ENCODE peak calls at places on chromosomes 16 and 17, in ten cellular contexts. Q is astrocyte of the hippocampus; F is epithelial cell of prostate; R is DMS153; Y is stimulated activated CD4-positive, alpha-beta T cell treated with anti-CD3 and anti-CD28 coated beads, Interleukin-2, amount 100 ng/mL, for 24 hours; A is KG1; O is B cell; M is type B pancreatic cell; W is left ventricle myocardium inferior; B is activated effector memory CD4-positive, alpha-beta T cell treated with Interleukin-2 at 50 U/mL for 16 hours. U is an unnamed sample.

GRCh38 chr16:88298882-88299745 is 83.6 kb upstream of the ZNF469 start:
- DNase-seq in M (no peak), Q (no peak), F (peak), Y (no peak), W (no peak), O (no peak), B (no peak), A (no peak), R (no peak), U (no peak)

GRCh38 chr16:11319529-11320146 is 25.6 kb upstream of the RMI2 start:
- DNase-seq in M (no peak), W (no peak), B (no peak), Y (no peak), Q (peak), F (no peak), R (no peak), O (no peak), A (no peak), U (no peak)

GRCh38 chr16:15653227-15653626 is 3.2 kb downstream of the NDE1 start:
- DNase-seq in W (peak), B (no peak), F (no peak), O (no peak), M (no peak), Q (peak), A (no peak), R (peak), Y (no peak), U (no peak)

GRCh38 chr17:47694818-47695663 is 1.1 kb downstream of the TBKBP1 start:
- DNase-seq in Q (peak), A (peak), W (peak), F (no peak), Y (peak), B (no peak), O (peak), M (no peak), R (no peak), U (no peak)

GRCh38 chr16:59324462-59324861 is 590.3 kb upstream of the GOT2 start:
- DNase-seq in Y (no peak), R (no peak), W (no peak), O (no peak), F (no peak), A (no peak), Q (peak), B (no peak), M (no peak), U (no peak)

GRCh38 chr17:75845058-75845711 is 981 bp upstream of the UNC13D start:
- DNase-seq in R (peak), W (peak), Q (peak), B (peak), F (peak), O (peak), Y (peak), A (peak), M (no peak), U (no peak)

GRCh38 chr16:31460582-31461002 is 1.3 kb downstream of the ARMC5 start:
- DNase-seq in F (no peak), A (no peak), O (peak), W (no peak), Q (peak), B (no peak), R (no peak), M (no peak), Y (no peak), U (no peak)

GRCh38 chr16:49349446-49350168 is 24.0 kb upstream of the C16orf78 start:
- DNase-seq in B (no peak), W (no peak), M (no peak), F (no peak), Q (no peak), Y (no peak), A (no peak), R (no peak), O (no peak), U (no peak)

GRCh38 chr16:31265329-31266245 is 5.8 kb downstream of the ITGAM start:
- DNase-seq in R (no peak), Y (peak), A (no peak), O (peak), W (no peak), Q (peak), B (peak), M (no peak), F (peak), U (no peak)

GRCh38 chr17:43591750-43592562 is 45.8 kb upstream of the ETV4 start:
- DNase-seq in Y (no peak), B (no peak), W (peak), F (no peak), O (no peak), R (no peak), A (no peak), M (no peak), Q (peak), U (no peak)

GRCh38 chr16:83713597-83713996 is 94.2 kb upstream of the HSBP1 start:
- DNase-seq in Y (no peak), M (no peak), A (no peak), W (no peak), O (no peak), Q (no peak), F (no peak), R (peak), B (no peak), U (no peak)

GRCh38 chr17:66302761-66303626 is 581 bp downstream of the PRKCA start:
- DNase-seq in Y (peak), W (peak), F (no peak), B (peak), Q (peak), A (no peak), R (peak), O (peak), M (peak), U (peak)

GRCh38 chr17:11954961-11955360 is 42.3 kb downstream of the ZNF18 start:
- DNase-seq in F (no peak), W (no peak), O (no peak), Q (no peak), Y (no peak), B (no peak), A (no peak), M (no peak), R (no peak), U (no peak)

GRCh38 chr17:6426356-6427101 is 8.4 kb downstream of the AIPL1 start:
- DNase-seq in F (no peak), O (no peak), R (no peak), M (no peak), Q (no peak), B (no peak), W (no peak), A (no peak), Y (no peak), U (no peak)

GRCh38 chr17:79461041-79461440 is 149.8 kb downstream of the RBFOX3 start:
- DNase-seq in O (no peak), M (no peak), A (no peak), R (no peak), Q (peak), W (no peak), F (no peak), B (no peak), Y (no peak), U (no peak)

GRCh38 chr17:42403150-42403549 is 14.9 kb upstream of the STAT3 start:
- DNase-seq in R (no peak), O (no peak), F (no peak), Q (no peak), Y (peak), W (no peak), A (no peak), B (peak), M (no peak), U (no peak)

GRCh38 chr17:70677783-70678647 is 508.7 kb downstream of the KCNJ2 start:
- DNase-seq in O (no peak), W (no peak), Q (no peak), F (no peak), R (peak), Y (no peak), B (no peak), A (no peak), M (no peak), U (no peak)

U was measured in T follicular helper cell.